ENCODE peak calls at places on chromosomes 5 and 9, in five cellular contexts. J, L, O, H and M are unnamed samples.

GRCh38 chr5:90170231-90170630 is 239.3 kb downstream of the CETN3 start:
- DNase-seq in J (no peak), L (no peak), O (no peak), H (no peak), M (no peak)

GRCh38 chr9:35114113-35114847 is 1.4 kb downstream of the ATOSB start:
- DNase-seq in J (peak), L (peak), O (peak), H (peak), M (peak)

GRCh38 chr5:60883229-60883628 is 39.2 kb upstream of the ELOVL7 start:
- DNase-seq in J (peak), L (no peak), O (no peak), H (peak), M (no peak)

GRCh38 chr5:56501949-56502557 is 268.9 kb upstream of the ANKRD55 start:
- DNase-seq in J (no peak), L (peak), O (no peak), H (no peak), M (no peak)

GRCh38 chr9:75117572-75117971 is 29.3 kb downstream of the OSTF1 start:
- DNase-seq in J (no peak), L (no peak), O (no peak), H (no peak), M (no peak)

GRCh38 chr9:2060425-2060824 is 45.3 kb downstream of the SMARCA2 start:
- DNase-seq in J (no peak), L (peak), O (no peak), H (no peak), M (no peak)

GRCh38 chr9:21810881-21811280 is 8.4 kb downstream of the MTAP start:
- DNase-seq in J (no peak), L (no peak), O (no peak), H (no peak), M (no peak)

GRCh38 chr5:127919006-127919796 is 164.4 kb upstream of the SLC12A2 start:
- DNase-seq in J (no peak), L (no peak), O (no peak), H (no peak), M (no peak)

GRCh38 chr5:158013303-158013702 is 154.4 kb upstream of the CLINT1 start:
- DNase-seq in J (no peak), L (no peak), O (no peak), H (no peak), M (no peak)
- H3K9ac ChIP-seq in J (no peak), L (no peak), O (no peak), H (no peak), M (no peak)

DNA sequence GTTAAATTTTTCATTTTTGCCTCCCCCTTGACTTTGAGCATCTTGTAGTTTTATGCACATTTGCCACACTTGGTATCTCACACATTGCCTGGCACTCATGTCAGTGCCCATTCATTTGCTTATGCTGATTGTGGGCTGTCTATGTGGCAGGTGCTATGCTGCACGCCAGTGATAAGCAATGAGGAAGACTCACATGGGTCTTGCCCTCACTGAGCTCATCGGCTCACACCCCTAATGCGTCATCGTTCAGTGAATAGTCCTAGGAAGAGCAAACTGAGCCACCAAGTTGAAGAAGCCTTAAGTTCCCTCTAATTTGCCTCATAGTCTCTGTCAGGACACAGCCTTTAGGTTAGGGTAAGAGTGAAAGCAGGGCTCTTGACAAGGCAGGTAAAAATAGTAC is 209.4 kb upstream of the IL12B start:
- DNase-seq in J (no peak), L (no peak), O (no peak), H (no peak), M (no peak)
- H3K9ac ChIP-seq in J (no peak), L (no peak), O (no peak), H (no peak), M (no peak)

GRCh38 chr5:34550255-34550654 is 105.9 kb upstream of the RAI14 start:
- DNase-seq in J (no peak), L (no peak), O (no peak), H (no peak), M (no peak)
- H3K9ac ChIP-seq in J (no peak), L (no peak), O (no peak), H (no peak), M (no peak)

GRCh38 chr5:141914154-141914743 is 9.4 kb upstream of the DELE1 start:
- DNase-seq in J (no peak), L (peak), O (peak), H (no peak), M (peak)
- H3K9ac ChIP-seq in J (no peak), L (no peak), O (no peak), H (no peak), M (peak)

GRCh38 chr9:89495824-89496555 is 1.9 kb downstream of the SEMA4D start:
- DNase-seq in J (no peak), L (no peak), O (no peak), H (no peak), M (no peak)

GRCh38 chr9:89497181-89497963 is 541 bp downstream of the SEMA4D start:
- DNase-seq in J (no peak), L (no peak), O (no peak), H (no peak), M (no peak)

GRCh38 chr9:89498845-89499480 is 1.1 kb upstream of the SEMA4D start:
- DNase-seq in J (no peak), L (no peak), O (no peak), H (no peak), M (no peak)

GRCh38 chr9:89497978-89498844 is at the start of gene SEMA4D:
- DNase-seq in J (peak), L (peak), O (peak), H (peak), M (peak)

DNA sequence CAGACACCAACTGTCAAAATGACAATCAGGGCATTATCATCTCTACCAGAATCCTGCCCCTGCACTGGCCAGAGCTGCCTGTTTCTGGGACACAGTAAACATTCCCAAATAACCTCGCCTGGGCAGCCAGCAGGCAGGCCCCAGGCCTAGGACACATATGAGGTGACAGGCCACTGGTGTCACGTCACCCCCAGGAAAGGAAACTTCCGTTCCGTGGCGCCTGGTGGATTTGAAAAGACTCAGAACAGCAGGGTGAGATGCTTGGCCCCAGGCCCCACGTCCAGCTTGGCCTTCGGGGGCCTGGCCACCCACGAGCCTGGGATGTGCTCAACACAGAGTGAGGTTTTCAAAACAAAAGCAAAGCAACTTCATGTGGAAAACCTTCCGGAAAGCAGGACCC is 1.3 kb downstream of the SEMA4D start:
- DNase-seq in J (no peak), L (no peak), O (no peak), H (no peak), M (no peak)
- H3K9ac ChIP-seq in J (peak), L (no peak), O (no peak), H (peak), M (peak)

DNA sequence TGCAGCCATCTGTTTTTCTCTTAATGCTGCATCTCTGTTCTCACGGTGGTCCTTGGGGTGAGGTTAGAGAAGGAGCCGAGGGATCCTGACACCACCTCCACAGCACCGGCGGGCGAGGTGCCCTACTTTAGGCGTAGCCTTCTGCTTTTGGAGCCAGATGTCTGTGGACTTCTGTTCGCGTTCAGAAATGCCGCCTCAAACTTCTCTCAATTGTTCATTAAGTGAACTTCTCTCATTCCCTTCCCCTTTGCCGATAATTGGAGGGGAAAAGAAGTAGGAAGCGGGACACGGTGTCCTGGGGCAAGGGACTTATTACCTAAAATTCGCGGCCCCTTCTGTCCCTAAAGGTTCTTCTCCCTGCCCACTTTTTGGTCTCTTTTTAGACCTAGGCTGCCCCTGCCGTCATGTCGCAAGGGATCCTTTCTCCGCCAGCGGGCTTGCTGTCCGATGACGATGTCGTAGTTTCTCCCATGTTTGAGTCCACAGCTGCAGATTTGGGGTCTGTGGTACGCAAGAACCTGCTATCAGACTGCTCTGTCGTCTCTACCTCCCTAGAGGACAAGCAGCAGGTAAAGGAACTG is 455 bp downstream of the KIF20A start:
- DNase-seq in J (no peak), L (peak), O (no peak), H (no peak), M (peak)
- H3K9ac ChIP-seq in J (peak), L (peak), O (peak), H (peak), M (peak)

GRCh38 chr5:149212203-149212951 is 59.3 kb upstream of the AFAP1L1 start:
- DNase-seq in J (peak), L (peak), O (peak), H (no peak), M (no peak)
- H3K9ac ChIP-seq in J (no peak), L (no peak), O (no peak), H (no peak), M (no peak)

DNA sequence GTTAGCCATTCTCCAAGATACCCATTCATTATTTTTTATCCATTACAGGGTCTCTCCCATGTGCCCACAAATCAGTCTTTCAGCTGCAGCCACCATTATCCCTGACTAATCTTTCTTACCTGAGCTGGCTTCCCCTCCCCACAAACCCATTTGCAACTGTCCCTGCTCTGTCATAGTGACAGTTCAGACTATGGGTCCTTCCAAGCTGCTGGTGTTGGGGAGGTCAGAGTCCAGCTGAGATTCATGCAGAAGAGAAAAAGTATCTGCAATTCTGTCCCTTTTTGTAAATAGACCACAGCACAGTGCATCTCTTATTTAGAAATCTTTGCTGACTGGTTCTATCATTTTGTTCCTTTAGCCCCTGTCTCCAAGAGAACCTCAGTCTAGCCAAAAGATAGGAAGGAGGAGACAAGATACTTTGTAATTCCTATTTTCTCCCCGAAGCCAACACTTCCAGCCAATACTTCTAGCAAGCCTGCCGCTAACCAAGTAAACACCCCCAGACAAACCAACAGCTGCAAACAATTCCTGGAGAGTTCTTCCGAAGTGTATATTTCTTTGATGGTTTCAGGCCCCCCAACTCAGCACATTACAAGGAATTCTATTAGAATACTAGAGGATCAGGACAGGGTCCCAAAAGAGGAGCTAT is 148.3 kb downstream of the SGCD start:
- DNase-seq in J (no peak), L (no peak), O (no peak), H (no peak), M (no peak)
- H3K9ac ChIP-seq in J (no peak), L (no peak), O (no peak), H (no peak), M (no peak)

DNA sequence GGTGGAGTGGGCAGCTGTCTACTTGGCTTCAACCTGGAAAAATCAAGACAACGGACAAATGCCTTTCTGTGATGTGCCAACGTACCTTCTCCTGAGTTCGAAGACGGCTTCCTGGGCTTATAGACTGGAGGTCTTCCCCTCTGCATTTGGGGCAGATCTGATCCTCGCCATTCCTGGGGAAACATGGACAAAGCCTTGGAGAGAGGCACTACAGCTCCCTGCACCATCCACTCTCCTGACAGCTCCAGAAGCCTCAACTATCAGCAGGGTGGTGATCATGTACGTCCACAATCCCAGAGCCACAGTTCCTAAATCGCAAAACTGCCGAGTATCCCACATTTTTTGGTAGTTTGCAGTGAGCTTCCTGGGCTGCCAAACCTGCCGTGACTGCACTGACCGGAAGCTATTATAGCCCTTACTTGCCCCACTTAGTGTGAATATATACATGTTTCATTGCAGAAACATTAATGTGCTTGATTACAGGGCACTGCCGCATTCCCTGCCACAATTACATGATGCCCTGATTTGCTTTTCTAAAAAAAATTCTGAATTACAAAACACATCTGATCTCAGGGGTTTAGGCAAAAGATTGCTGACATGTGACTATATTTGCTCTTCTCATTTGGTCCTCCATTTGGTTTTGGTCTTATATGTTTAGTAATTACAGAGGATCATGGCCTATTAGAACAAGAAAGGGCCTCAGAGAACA is 2.8 kb downstream of the TRAF1 start:
- DNase-seq in J (no peak), L (no peak), O (no peak), H (no peak), M (no peak)
- H3K9ac ChIP-seq in J (no peak), L (no peak), O (no peak), H (no peak), M (no peak)